ENCODE peak calls at places on chromosomes 5 and 9, in nine cellular contexts. P, M, B, C, T, U, Y, X and L are unnamed samples.

GRCh38 chr5:128303593-128303992 is 220.0 kb downstream of the SLC12A2 start:
- DNase-seq in U (no peak), M (no peak), Y (no peak), B (no peak), T (no peak), X (no peak), C (no peak), P (no peak), L (no peak)

GRCh38 chr5:65928860-65929259 is 2.5 kb downstream of the ERBIN start:
- DNase-seq in Y (no peak), U (no peak), B (no peak), P (no peak), T (no peak), X (no peak), C (no peak), M (no peak), L (no peak)

GRCh38 chr5:151966046-151966445 is 41.4 kb upstream of the GLRA1 start:
- DNase-seq in M (no peak), C (no peak), X (no peak), P (no peak), Y (no peak), U (no peak), B (no peak), T (no peak), L (no peak)

GRCh38 chr5:42570946-42571625 is 147.8 kb downstream of the GHR start:
- DNase-seq in T (no peak), M (no peak), C (peak), U (no peak), X (no peak), Y (no peak), P (no peak), B (no peak), L (no peak)

GRCh38 chr5:117054808-117055398 is 480.3 kb upstream of the SEMA6A start:
- DNase-seq in Y (no peak), P (no peak), X (no peak), T (no peak), C (no peak), U (no peak), B (no peak), M (no peak), L (no peak)

GRCh38 chr5:88678780-88679491 is 204.0 kb downstream of the MEF2C start:
- DNase-seq in Y (no peak), B (no peak), P (no peak), C (no peak), T (no peak), X (no peak), U (no peak), M (no peak), L (no peak)

GRCh38 chr5:131630208-131630962 is 4.6 kb downstream of the RAPGEF6 start:
- DNase-seq in B (peak), C (no peak), U (no peak), M (no peak), T (no peak), Y (no peak), X (no peak), P (no peak), L (no peak)

GRCh38 chr5:179273074-179273435 is 72.2 kb downstream of the ADAMTS2 start:
- DNase-seq in X (no peak), U (no peak), T (no peak), Y (no peak), M (no peak), C (no peak), B (no peak), P (no peak), L (no peak)

GRCh38 chr9:91676042-91676441 is 252.4 kb upstream of the NFIL3 start:
- DNase-seq in T (no peak), C (no peak), U (no peak), M (peak), X (peak), B (no peak), Y (no peak), P (no peak), L (peak)

GRCh38 chr5:153551537-153552079 is 61.1 kb downstream of the GRIA1 start:
- DNase-seq in M (no peak), P (peak), C (peak), Y (peak), B (peak), X (no peak), T (peak), U (no peak), L (no peak)

GRCh38 chr9:112971415-112971814 is 40.6 kb downstream of the ZNF883 start:
- DNase-seq in T (no peak), C (peak), X (no peak), M (no peak), B (peak), U (no peak), P (peak), Y (no peak), L (no peak)

DNA sequence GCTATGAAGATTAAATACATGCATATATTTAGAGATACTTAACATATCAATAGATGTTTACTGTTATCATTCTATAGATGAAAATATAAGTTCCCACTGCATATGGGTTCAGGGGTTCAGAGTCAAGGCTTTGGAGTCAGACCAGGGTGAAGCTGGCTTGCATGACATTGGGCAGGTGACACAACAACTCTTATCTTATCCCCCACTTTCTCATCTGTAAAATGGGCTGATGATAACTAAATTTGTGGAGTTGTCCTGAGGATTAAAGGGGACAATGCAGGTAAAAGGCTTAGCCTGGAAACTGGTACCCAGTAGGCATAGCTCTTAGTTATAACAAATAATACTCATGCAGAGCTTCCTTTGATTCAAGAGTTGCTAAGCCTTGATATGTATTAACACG is 72.6 kb upstream of the BRINP1 start:
- DNase-seq in P (no peak), C (no peak), Y (no peak), X (no peak), B (no peak), U (no peak), M (no peak), T (no peak), L (no peak)
- H3K4me3 ChIP-seq in P (no peak), C (no peak), Y (no peak), X (no peak), B (no peak), U (no peak), M (no peak), T (no peak), L (no peak)

GRCh38 chr9:20620658-20621552 is 1.4 kb downstream of the MLLT3 start:
- DNase-seq in M (peak), T (peak), P (peak), C (peak), B (peak), U (peak), Y (no peak), X (no peak), L (peak)
- H3K4me3 ChIP-seq in M (peak), T (peak), P (peak), C (peak), B (peak), U (peak), Y (peak), X (peak), L (peak)

DNA sequence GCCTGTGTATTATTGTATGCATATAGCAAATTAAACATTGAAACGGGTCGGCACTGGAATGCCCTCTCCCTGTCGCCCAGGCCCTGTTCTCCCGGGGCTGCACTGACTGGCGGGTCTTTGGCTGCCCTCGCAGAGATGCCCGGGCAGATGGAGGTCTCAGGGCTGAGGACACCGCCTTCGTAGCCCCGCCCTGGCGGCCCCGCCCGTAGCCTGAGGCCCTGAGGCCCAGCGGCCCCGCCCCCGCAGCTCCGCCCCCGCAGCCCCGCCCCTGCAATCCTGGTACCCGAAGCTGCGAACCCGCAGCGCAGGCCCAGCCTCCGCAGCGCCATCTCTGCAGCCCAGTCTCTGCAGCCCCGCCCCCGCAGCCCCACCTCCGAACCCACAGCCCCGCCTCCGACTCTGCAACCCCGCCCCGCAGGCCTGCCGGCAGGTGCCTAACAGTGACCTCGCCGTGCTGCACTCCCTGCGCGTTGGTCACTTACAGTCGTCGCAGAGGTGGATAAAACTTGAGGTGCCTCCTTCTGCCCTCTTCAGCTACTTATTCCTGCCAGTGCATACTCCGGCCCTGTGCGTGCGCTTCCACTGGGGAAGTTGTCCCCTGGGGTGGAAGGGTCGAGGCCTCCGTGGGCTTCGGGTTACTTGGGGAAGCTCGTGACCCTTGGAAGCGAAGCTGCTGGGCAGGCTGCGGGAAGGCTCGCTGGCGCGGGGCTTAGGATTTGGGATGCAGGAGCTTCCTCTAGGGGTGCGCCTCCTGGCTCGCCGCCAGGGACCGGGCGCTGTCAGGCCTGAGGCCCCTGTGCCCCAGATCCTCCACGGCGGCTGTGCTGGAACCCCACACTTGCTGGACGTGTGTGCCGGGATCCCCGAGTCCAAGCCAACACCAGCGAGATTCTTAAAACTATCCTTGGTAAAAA is 72.3 kb downstream of the ICE1 start:
- DNase-seq in C (peak), U (peak), B (peak), P (peak), Y (no peak), X (peak), M (no peak), T (no peak), L (peak)
- H3K4me3 ChIP-seq in C (no peak), U (peak), B (peak), P (peak), Y (peak), X (no peak), M (no peak), T (no peak), L (no peak)

GRCh38 chr5:62578540-62578939 is at the start of gene LRRC70:
- DNase-seq in X (peak), U (no peak), T (no peak), Y (no peak), P (peak), M (no peak), B (peak), C (peak), L (no peak)
- H3K4me3 ChIP-seq in X (no peak), U (no peak), T (no peak), Y (no peak), P (no peak), M (no peak), B (no peak), C (no peak), L (no peak)

GRCh38 chr5:140711794-140712193 is 11.5 kb downstream of the ZMAT2 start:
- DNase-seq in Y (no peak), M (no peak), X (no peak), T (no peak), P (no peak), B (no peak), U (no peak), C (no peak), L (no peak)
- H3K4me3 ChIP-seq in Y (no peak), M (no peak), X (no peak), T (no peak), P (no peak), B (no peak), U (no peak), C (no peak), L (no peak)

GRCh38 chr5:107449369-107449768 is 221.4 kb downstream of the EFNA5 start:
- DNase-seq in P (no peak), X (no peak), M (no peak), C (no peak), Y (no peak), U (no peak), B (no peak), T (no peak), L (no peak)
- H3K4me3 ChIP-seq in P (no peak), X (peak), M (no peak), C (no peak), Y (no peak), U (no peak), B (no peak), T (no peak), L (no peak)

GRCh38 chr9:21875893-21876292 is 73.5 kb downstream of the MTAP start:
- DNase-seq in T (no peak), M (no peak), P (no peak), U (no peak), Y (no peak), B (no peak), X (no peak), C (no peak), L (no peak)

GRCh38 chr9:21866302-21866701 is 63.9 kb downstream of the MTAP start:
- DNase-seq in C (no peak), B (no peak), M (no peak), Y (no peak), T (no peak), U (no peak), P (no peak), X (no peak), L (no peak)

GRCh38 chr9:21873540-21874221 is 71.2 kb downstream of the MTAP start:
- DNase-seq in M (no peak), Y (no peak), B (peak), U (no peak), T (no peak), X (no peak), C (peak), P (peak), L (no peak)

GRCh38 chr9:21872696-21873095 is 70.3 kb downstream of the MTAP start:
- DNase-seq in X (no peak), P (no peak), T (no peak), U (no peak), C (no peak), B (peak), Y (no peak), M (no peak), L (no peak)

GRCh38 chr9:21871256-21871975 is 69.0 kb downstream of the MTAP start:
- DNase-seq in P (no peak), M (no peak), B (no peak), X (no peak), C (no peak), U (no peak), T (no peak), Y (no peak), L (no peak)
- H3K4me3 ChIP-seq in P (no peak), M (no peak), B (no peak), X (no peak), C (no peak), U (no peak), T (no peak), Y (no peak), L (no peak)